ENCODE peak calls at places on chromosomes 12 and 14, in five cellular contexts. B is uterus, W is fibroblast of lung, A is glutamatergic neuron, X is NB4. D is an unnamed sample.

GRCh38 chr12:50914872-50915484 is 37.4 kb upstream of the HIGD1C start:
- DNase-seq in B (no peak), W (no peak), A (no peak), X (no peak), D (no peak)

GRCh38 chr14:29895591-29896043 is 32.0 kb downstream of the PRKD1 start:
- DNase-seq in X (no peak), B (no peak), W (no peak), A (no peak), D (no peak)

GRCh38 chr14:78345346-78345745 is 175.2 kb downstream of the NRXN3 start:
- DNase-seq in A (no peak), X (no peak), W (no peak), B (no peak), D (no peak)

GRCh38 chr12:19757317-19757877 is 318.1 kb downstream of the AEBP2 start:
- DNase-seq in B (no peak), W (peak), X (peak), A (no peak), D (no peak)

GRCh38 chr14:29740491-29740890 is 187.2 kb downstream of the PRKD1 start:
- DNase-seq in X (no peak), W (no peak), A (no peak), B (no peak), D (no peak)

GRCh38 chr14:33950320-33951182 is at the start of gene EGLN3:
- DNase-seq in B (peak), A (peak), X (no peak), W (peak), D (peak)

GRCh38 chr14:56117765-56118610 is at the start of gene PELI2:
- DNase-seq in A (peak), X (peak), B (peak), W (peak), D (peak)

GRCh38 chr12:89073027-89073398 is 279.3 kb downstream of the DUSP6 start:
- DNase-seq in B (no peak), A (no peak), W (peak), X (no peak), D (no peak)

GRCh38 chr12:81542621-81543020 is 216.5 kb downstream of the PPFIA2 start:
- DNase-seq in A (no peak), W (peak), B (no peak), X (no peak), D (no peak)

GRCh38 chr12:3715999-3716398 is 36.9 kb downstream of the CRACR2A start:
- DNase-seq in A (no peak), W (no peak), X (no peak), B (no peak), D (no peak)

GRCh38 chr14:103558071-103558882 is 4.2 kb downstream of the BAG5 start:
- DNase-seq in X (no peak), B (peak), A (no peak), W (peak), D (no peak)

GRCh38 chr14:73888460-73888725 is 1.7 kb downstream of the ZNF410 start:
- DNase-seq in X (peak), B (no peak), W (peak), A (no peak), D (no peak)

GRCh38 chr12:40344312-40344711 is 119.5 kb downstream of the LRRK2 start:
- DNase-seq in B (no peak), W (no peak), A (no peak), X (no peak), D (no peak)

GRCh38 chr14:39322807-39323206 is 89.1 kb downstream of the MIA2 start:
- DNase-seq in X (no peak), A (no peak), B (no peak), W (peak), D (no peak)

GRCh38 chr12:25648460-25648859 is 95.4 kb upstream of the LMNTD1 start:
- DNase-seq in B (no peak), X (no peak), A (peak), W (peak), D (no peak)

GRCh38 chr12:111429760-111430417 is 24.2 kb downstream of the SH2B3 start:
- DNase-seq in A (no peak), W (no peak), X (no peak), B (no peak), D (peak)

GRCh38 chr12:121668750-121669524 is 517 bp downstream of the MORN3 start:
- DNase-seq in W (peak), B (no peak), X (peak), A (peak), D (peak)

GRCh38 chr12:71865166-71865713 is 25.7 kb downstream of the TBC1D15 start:
- DNase-seq in A (no peak), X (peak), W (peak), B (no peak), D (peak)

GRCh38 chr14:74526854-74527585 is 33.5 kb downstream of the ISCA2 start:
- DNase-seq in B (no peak), A (no peak), X (no peak), W (no peak), D (no peak)

DNA sequence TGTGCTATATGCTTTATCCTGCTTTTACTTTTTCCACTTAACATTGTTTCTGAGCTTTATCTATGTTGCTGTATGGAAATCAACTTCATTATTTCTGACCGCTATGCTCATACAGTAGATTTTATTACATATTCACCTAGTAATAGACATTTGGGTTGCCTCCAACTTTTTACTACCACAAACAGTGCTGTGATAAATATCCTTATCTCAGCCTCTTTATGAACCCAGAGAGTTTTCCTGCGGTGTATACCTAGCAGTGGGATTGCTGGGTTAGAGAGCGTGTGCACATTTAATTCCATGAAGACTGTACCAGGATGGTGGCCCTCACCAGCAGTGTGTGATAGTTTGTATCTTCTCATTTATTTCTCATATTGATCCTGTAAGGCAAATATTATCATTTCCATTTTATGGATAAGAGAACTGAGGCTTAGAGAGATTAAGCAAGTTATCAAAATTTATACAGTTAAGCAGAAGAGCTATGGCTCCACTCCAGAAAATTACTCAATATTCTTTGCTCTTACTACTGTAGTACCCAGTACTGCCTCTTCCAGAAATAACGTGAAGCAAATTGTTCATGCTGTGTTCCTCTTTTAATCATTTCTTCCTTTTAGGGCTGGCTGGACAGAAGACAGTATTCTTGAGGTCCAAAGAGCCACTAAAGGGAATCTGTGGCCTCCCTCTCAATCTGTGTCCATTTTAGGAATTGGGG is 26.3 kb upstream of the CISTR start:
- DNase-seq in W (no peak), B (no peak), A (no peak), X (peak), D (no peak)
- TF ChIP-seq CTCF in W (no peak), B (no peak), A (no peak), X (no peak), D (no peak)

DNA sequence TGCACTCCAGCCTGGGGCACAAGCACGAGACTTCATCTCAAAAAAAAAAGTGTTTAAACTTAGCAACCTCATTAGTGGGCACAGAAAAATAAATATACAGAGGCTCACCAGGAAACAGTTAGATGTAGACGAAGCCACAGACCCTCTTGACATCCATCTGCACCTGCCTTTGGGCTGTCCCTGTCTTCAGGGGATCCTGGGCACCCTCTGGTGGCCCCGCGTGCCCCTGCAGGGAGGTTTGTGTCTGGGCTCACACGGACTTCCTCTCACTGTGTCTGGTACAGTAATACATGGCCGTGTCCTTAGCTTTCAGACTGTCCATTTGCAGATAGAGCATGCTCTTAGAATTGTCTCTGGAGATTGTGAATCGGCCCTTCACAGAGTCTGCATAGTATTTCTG is 916.5 kb downstream of the TMEM121 start:
- DNase-seq in B (no peak), X (peak), A (no peak), W (no peak), D (no peak)
- TF ChIP-seq CTCF in B (no peak), X (peak), A (no peak), W (no peak), D (no peak)

DNA sequence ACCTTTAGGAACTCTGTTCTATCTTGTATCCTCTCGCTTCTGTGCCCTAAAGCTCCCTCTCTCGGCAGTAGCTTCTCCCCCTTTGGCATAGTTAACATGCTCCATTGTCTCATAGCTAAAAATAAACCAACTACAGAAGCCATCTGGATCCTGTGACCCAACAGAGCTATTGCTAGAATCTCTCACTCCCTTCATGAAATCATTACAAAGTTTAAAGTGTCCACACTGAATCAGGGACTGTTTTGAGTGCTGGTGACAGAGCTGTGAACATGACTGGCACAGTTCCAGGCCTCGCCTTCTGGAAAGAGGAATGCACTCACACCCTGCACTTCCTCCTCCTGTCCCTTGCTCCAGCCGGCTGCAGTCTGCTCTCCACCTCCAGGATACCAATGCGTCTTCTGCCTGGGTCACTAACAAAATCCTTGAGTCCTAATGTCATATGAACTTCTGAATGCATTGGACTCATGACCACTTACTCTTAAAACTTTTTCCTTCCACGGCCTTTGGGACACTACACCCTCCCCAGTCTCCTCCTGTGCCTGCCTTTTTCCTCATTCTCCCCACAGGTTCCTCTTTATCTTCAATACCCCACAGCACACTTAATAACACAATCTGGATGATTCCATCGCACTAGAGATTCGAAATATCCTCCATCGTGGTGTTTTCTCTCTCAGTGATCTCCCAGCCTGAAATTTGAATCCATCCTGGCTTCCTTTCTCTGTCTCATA is 13.2 kb downstream of the PLBD1 start:
- DNase-seq in W (no peak), B (peak), A (no peak), X (peak), D (no peak)
- TF ChIP-seq CTCF in W (no peak), B (no peak), A (no peak), X (no peak), D (no peak)

DNA sequence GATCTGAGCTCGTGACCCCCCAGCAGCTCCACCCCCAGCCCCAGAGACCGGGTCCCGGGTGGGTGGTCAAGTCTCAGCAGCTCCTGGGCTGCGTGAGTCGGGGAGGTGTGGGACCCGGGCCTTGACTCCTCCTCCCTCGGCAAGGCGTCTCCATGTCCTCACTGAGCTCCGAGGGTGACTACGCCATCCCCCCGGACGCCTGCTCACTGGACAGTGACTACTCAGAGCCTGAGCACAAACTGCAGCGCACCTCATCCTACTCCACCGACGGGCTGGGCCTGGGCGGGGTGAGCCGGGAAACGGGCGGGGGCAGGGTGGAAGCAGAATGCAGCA is 28.1 kb downstream of the PIGH start:
- DNase-seq in A (no peak), X (no peak), W (no peak), B (no peak), D (no peak)
- TF ChIP-seq CTCF in A (no peak), X (no peak), W (no peak), B (no peak), D (no peak)

GRCh38 chr12:49019120-49019430 is 499 bp upstream of the PRKAG1 start:
- DNase-seq in W (no peak), X (no peak), A (no peak), B (no peak), D (no peak)

GRCh38 chr12:49018282-49019119 is at the start of gene PRKAG1:
- DNase-seq in X (peak), A (peak), B (peak), W (peak), D (peak)

GRCh38 chr12:49020441-49020840 is 1.9 kb upstream of the PRKAG1 start:
- DNase-seq in B (peak), W (no peak), A (no peak), X (no peak), D (no peak)

GRCh38 chr12:49019435-49020317 is 1.1 kb upstream of the PRKAG1 start:
- DNase-seq in B (peak), A (peak), X (peak), W (peak), D (peak)

GRCh38 chr12:49017764-49018281 is 753 bp downstream of the PRKAG1 start:
- DNase-seq in A (no peak), B (peak), W (peak), X (peak), D (peak)
- TF ChIP-seq CTCF in A (no peak), B (no peak), W (peak), X (no peak), D (no peak)

D was measured in activated CD8-positive, alpha-beta T cell treated with anti-CD3 and anti-CD28 coated beads for 36 hours.